ENCODE peak calls at places on chromosomes 2 and 18, in four cellular contexts. C is T-helper 1 cell, S is SK-MEL-5, L is foreskin fibroblast. F is an unnamed sample.

GRCh38 chr2:238023608-238024007 is 37.2 kb upstream of the SCLY start:
- DNase-seq in S (no peak), C (no peak), L (no peak), F (no peak)

GRCh38 chr2:38174646-38175096 is 98.7 kb upstream of the CYP1B1 start:
- DNase-seq in S (no peak), L (peak; percentile 81), C (no peak), F (no peak)

GRCh38 chr2:176682278-176682677 is 413.0 kb downstream of the MTX2 start:
- DNase-seq in C (no peak), L (no peak), S (no peak), F (no peak)

GRCh38 chr2:75277111-75277510 is 77.8 kb upstream of the TACR1 start:
- DNase-seq in C (no peak), L (peak; percentile 60), S (no peak), F (no peak)

GRCh38 chr2:9753665-9754531 is 89.4 kb upstream of the TAF1B start:
- DNase-seq in L (no peak), S (no peak), C (no peak), F (peak; percentile 66)

GRCh38 chr2:111624401-111625156 is 259.4 kb downstream of the ANAPC1 start:
- DNase-seq in S (peak; percentile 46), L (peak; percentile 83), C (no peak), F (no peak)

GRCh38 chr2:130826821-130827501 is 9.8 kb upstream of the ARHGEF4 start:
- DNase-seq in S (no peak), L (no peak), C (no peak), F (no peak)

GRCh38 chr2:68594674-68595492 is 48.5 kb upstream of the PROKR1 start:
- DNase-seq in C (peak; percentile 24), S (peak; percentile 70), L (peak; percentile 74), F (peak; percentile 12)

GRCh38 chr2:51734115-51734514 is 702.2 kb upstream of the NRXN1 start:
- DNase-seq in C (no peak), L (peak; percentile 58), S (no peak), F (no peak)

GRCh38 chr18:33584845-33585775 is 7.1 kb downstream of the ASXL3 start:
- DNase-seq in S (no peak), C (no peak), L (no peak), F (no peak)

GRCh38 chr2:148479388-148479787 is 165.2 kb upstream of the EPC2 start:
- DNase-seq in L (no peak), S (no peak), C (no peak), F (no peak)

GRCh38 chr2:37365669-37366068 is 21.2 kb downstream of the QPCT start:
- DNase-seq in L (peak; percentile 44), S (no peak), C (no peak), F (no peak)

GRCh38 chr2:147416099-147416498 is 428.7 kb upstream of the ACVR2A start:
- DNase-seq in L (peak; percentile 1), C (no peak), S (no peak), F (no peak)

GRCh38 chr2:234444888-234445287 is 52.0 kb downstream of the ARL4C start:
- DNase-seq in L (peak; percentile 82), C (peak; percentile 54), S (no peak), F (peak; percentile 29)

GRCh38 chr2:17539596-17539992 is 902 bp upstream of the VSNL1 start:
- DNase-seq in C (no peak), L (peak; percentile 72), S (peak; percentile 7), F (no peak)

GRCh38 chr2:160679686-160680085 is 186.1 kb upstream of the RBMS1 start:
- DNase-seq in C (no peak), S (no peak), L (no peak), F (no peak)

GRCh38 chr18:55334875-55335274 is 253.1 kb downstream of the TCF4 start:
- DNase-seq in C (no peak), S (peak; percentile 38), L (peak; percentile 41), F (no peak)

F was measured in activated T-helper 9 cell treated with anti-CD3 and anti-CD28 coated beads, Interleukin-2, amount 50 U/mL, for 16 hours.